ENCODE peak calls at places on chromosomes 12 and 14, in four cellular contexts. N is HCT116, A is hepatocyte, I is GM23248. R is an unnamed sample.

GRCh38 chr12:104605685-104606084 is 148.9 kb downstream of the CHST11 start:
- DNase-seq in N (no peak), A (no peak), I (peak; percentile 90), R (no peak)

GRCh38 chr12:48995061-48995879 is 3.9 kb downstream of the DDN start:
- DNase-seq in N (peak; percentile 71), A (peak; percentile 94), I (peak; percentile 93), R (peak; percentile 44)

GRCh38 chr12:128507470-128507869 is 240.5 kb downstream of the TMEM132C start:
- DNase-seq in N (no peak), A (no peak), I (no peak), R (peak; percentile 64)

GRCh38 chr14:55773297-55773696 is 193.3 kb downstream of the KTN1 start:
- DNase-seq in N (no peak), A (no peak), I (no peak), R (no peak)

GRCh38 chr14:91872011-91872476 is 4.7 kb upstream of the TC2N start:
- DNase-seq in N (no peak), A (no peak), I (peak; percentile 22), R (no peak)

GRCh38 chr14:94180655-94181271 is 6.6 kb downstream of the PPP4R4 start:
- DNase-seq in N (peak; percentile 35), A (peak; percentile 49), I (peak; percentile 63), R (peak; percentile 70)

GRCh38 chr14:104750658-104751057 is 2.3 kb upstream of the SIVA1 start:
- DNase-seq in N (no peak), A (no peak), I (no peak), R (no peak)

GRCh38 chr12:101564912-101565311 is 29.9 kb upstream of the MYBPC1 start:
- DNase-seq in N (no peak), A (no peak), I (no peak), R (no peak)

GRCh38 chr12:105409286-105409685 is 78.8 kb downstream of the C12orf75 start:
- DNase-seq in N (no peak), A (no peak), I (no peak), R (no peak)

GRCh38 chr14:93230539-93230938 is 23.5 kb downstream of the UBR7 start:
- DNase-seq in N (no peak), A (no peak), I (no peak), R (no peak)

GRCh38 chr12:70190252-70191010 is 52.8 kb upstream of the CNOT2 start:
- DNase-seq in N (no peak), A (no peak), I (peak; percentile 46), R (no peak)

GRCh38 chr12:105453306-105453705 is 122.8 kb downstream of the C12orf75 start:
- DNase-seq in N (no peak), A (no peak), I (peak; percentile 42), R (no peak)

GRCh38 chr12:59677857-59678256 is 82.0 kb downstream of the SLC16A7 start:
- DNase-seq in N (no peak), A (no peak), I (no peak), R (no peak)

GRCh38 chr12:50218386-50218785 is 51.2 kb upstream of the CERS5 start:
- DNase-seq in N (peak; percentile 91), A (no peak), I (peak; percentile 74), R (no peak)

GRCh38 chr14:99137913-99138571 is 134.0 kb downstream of the BCL11B start:
- DNase-seq in N (peak; percentile 69), A (no peak), I (no peak), R (peak; percentile 10)

GRCh38 chr12:6263931-6264330 is 46.6 kb upstream of the PLEKHG6 start:
- DNase-seq in N (no peak), A (no peak), I (no peak), R (no peak)

GRCh38 chr12:109600481-109600880 is 26.9 kb downstream of the MVK start:
- DNase-seq in N (no peak), A (no peak), I (no peak), R (no peak)

GRCh38 chr12:46005151-46005797 is 14.9 kb upstream of the SCAF11 start:
- DNase-seq in N (no peak), A (no peak), I (peak; percentile 43), R (no peak)

DNA sequence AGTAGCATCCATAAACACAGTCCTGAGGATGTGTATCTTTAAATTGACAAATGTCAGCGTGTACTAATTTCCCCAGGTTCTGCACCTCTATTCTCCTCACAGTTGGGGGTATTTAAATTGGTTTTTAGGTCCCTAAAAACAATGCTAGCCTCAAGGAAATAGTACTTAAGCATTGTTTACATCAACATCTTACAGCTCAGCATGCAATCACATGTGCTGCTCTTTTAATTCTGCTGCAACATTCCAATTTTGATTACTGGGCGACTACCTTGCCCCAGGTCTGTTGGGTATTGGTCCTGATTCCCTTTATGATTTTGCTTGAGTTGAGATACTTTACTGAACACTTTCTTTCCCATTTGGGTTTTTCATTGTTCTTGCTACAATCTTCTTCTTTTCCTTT is 616.6 kb downstream of the CCER1 start:
- DNase-seq in N (no peak), A (no peak), I (no peak), R (no peak)
- H2AFZ ChIP-seq in N (no peak overlapping the region), A (no peak overlapping the region), I (no peak overlapping the region), R (no peak overlapping the region)

GRCh38 chr12:131283191-131283861 is 329.6 kb downstream of the ADGRD1 start:
- DNase-seq in N (no peak), A (no peak), I (no peak), R (no peak)
- TF ChIP-seq EZH2phosphoT487 in N (no peak), A (no peak), I (no peak), R (no peak)

DNA sequence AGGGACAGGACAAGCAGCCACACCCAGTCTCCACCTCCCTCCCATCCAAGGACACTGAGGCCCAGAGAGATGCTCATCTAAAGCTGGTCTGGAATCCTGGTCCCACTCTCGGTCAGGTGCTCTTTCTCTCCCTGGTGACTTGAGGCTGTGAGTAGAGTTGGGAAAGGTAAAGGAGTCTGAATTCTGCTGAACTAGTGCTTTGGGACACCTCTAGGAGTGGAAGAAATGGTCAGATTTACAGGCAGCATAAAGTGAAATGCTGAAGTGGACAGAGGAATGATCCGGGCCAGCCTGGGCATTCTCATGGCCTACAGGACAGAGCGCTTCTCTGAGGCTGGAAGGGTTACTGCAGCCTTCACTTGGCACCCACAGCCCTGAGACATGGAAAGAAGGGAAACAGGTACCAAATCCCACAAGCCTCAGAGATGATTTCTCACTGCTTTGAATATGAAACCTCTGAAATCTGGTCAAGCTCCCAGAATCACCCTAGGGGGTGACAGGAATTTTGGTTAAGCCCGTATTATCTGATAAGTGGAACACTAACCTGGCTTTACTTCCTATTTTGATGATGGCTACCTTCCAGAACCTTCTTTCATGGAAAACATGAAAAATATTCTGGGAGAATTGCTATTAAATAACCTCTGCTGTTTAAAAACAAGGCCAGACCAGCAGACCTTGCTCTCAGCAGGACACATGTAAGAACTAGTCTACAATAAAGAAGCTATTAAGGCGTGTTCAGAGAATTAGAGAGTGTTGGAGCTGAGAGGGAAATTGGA is 281.7 kb downstream of the ZFP36L1 start:
- DNase-seq in N (no peak), A (no peak), I (peak; percentile 35), R (no peak)
- H3K4me1 ChIP-seq in N (peaks cover 38% of the 10 kb centered on the region), A (peaks cover 63% of the 10 kb centered on the region), I (peaks cover 49% of the 10 kb centered on the region), R (peaks cover 7% of the 10 kb centered on the region)

GRCh38 chr14:82398313-82398712 is 864.7 kb upstream of the SEL1L start:
- DNase-seq in N (no peak), A (no peak), I (no peak), R (no peak)
- H2AFZ ChIP-seq in N (no peak overlapping the region), A (peak overlapping the region; percentile 23), I (no peak overlapping the region), R (no peak overlapping the region)

DNA sequence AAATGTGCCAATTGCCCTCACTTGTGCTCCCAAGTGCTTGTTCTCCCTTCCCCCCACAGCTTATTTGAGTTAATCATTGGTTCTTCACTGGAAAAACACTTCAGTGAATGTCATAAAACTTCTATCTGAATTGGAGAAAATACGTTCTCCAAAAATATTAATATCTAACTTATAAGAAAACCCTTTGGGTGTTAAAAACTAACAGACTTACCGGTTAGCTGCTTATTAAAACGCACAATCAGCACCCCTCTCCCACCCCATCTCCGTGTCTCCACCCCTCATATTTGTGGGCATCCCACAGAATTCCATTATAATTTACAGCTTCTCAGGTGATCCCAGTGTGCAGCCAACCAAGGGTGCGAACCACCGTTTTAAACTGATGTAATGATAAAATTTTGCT is 31.7 kb downstream of the PLEKHA5 start:
- DNase-seq in N (no peak), A (no peak), I (no peak), R (no peak)
- TF ChIP-seq EZH2phosphoT487 in N (no peak), A (no peak), I (no peak), R (no peak)